ENCODE peak calls at places on chromosomes 5 and 9, in eight cellular contexts. One of them, this sample, is unnamed.

GRCh38 chr5:122401991-122402710 is 90.1 kb downstream of the SNCAIP start:
- DNase-seq in GM23248: no peak
- DNase-seq in GM12864: no peak
- DNase-seq in HCT116: no peak
- DNase-seq in BJ: no peak
- DNase-seq in CD8-positive, alpha-beta T cell: no peak
- DNase-seq in fibroblast of lung: no peak
- DNase-seq in aorta: no peak
- DNase-seq in this sample: no peak

GRCh38 chr5:133565993-133566392 is 46.3 kb downstream of the FSTL4 start:
- DNase-seq in GM23248: peak
- DNase-seq in GM12864: no peak
- DNase-seq in HCT116: no peak
- DNase-seq in BJ: no peak
- DNase-seq in CD8-positive, alpha-beta T cell: no peak
- DNase-seq in fibroblast of lung: peak
- DNase-seq in aorta: no peak
- DNase-seq in this sample: peak

GRCh38 chr9:98332405-98332831 is 77.0 kb upstream of the TBC1D2 start:
- DNase-seq in GM23248: no peak
- DNase-seq in GM12864: no peak
- DNase-seq in HCT116: no peak
- DNase-seq in BJ: no peak
- DNase-seq in CD8-positive, alpha-beta T cell: no peak
- DNase-seq in fibroblast of lung: no peak
- DNase-seq in aorta: no peak
- DNase-seq in this sample: no peak

GRCh38 chr9:36148652-36149051 is 12.1 kb downstream of the GLIPR2 start:
- DNase-seq in GM23248: peak
- DNase-seq in GM12864: peak
- DNase-seq in HCT116: no peak
- DNase-seq in BJ: peak
- DNase-seq in CD8-positive, alpha-beta T cell: peak
- DNase-seq in fibroblast of lung: peak
- DNase-seq in aorta: peak
- DNase-seq in this sample: peak

GRCh38 chr9:84615574-84615973 is 54.0 kb upstream of the NTRK2 start:
- DNase-seq in GM23248: no peak
- DNase-seq in GM12864: no peak
- DNase-seq in HCT116: no peak
- DNase-seq in BJ: no peak
- DNase-seq in CD8-positive, alpha-beta T cell: no peak
- DNase-seq in fibroblast of lung: no peak
- DNase-seq in aorta: no peak
- DNase-seq in this sample: no peak

GRCh38 chr9:3732077-3733038 is 206.6 kb upstream of the RFX3 start:
- DNase-seq in GM23248: peak
- DNase-seq in GM12864: peak
- DNase-seq in HCT116: peak
- DNase-seq in BJ: peak
- DNase-seq in CD8-positive, alpha-beta T cell: peak
- DNase-seq in fibroblast of lung: peak
- DNase-seq in aorta: no peak
- DNase-seq in this sample: peak

GRCh38 chr9:21559402-21560280 is 77.5 kb upstream of the IFNE start:
- DNase-seq in GM23248: peak
- DNase-seq in GM12864: no peak
- DNase-seq in HCT116: no peak
- DNase-seq in BJ: no peak
- DNase-seq in CD8-positive, alpha-beta T cell: peak
- DNase-seq in fibroblast of lung: peak
- DNase-seq in aorta: peak
- DNase-seq in this sample: peak

GRCh38 chr5:122295138-122295537 is 16.9 kb upstream of the SNCAIP start:
- DNase-seq in GM23248: peak
- DNase-seq in GM12864: peak
- DNase-seq in HCT116: peak
- DNase-seq in BJ: no peak
- DNase-seq in CD8-positive, alpha-beta T cell: no peak
- DNase-seq in fibroblast of lung: no peak
- DNase-seq in aorta: no peak
- DNase-seq in this sample: no peak

GRCh38 chr9:33446507-33447403 is 638 bp downstream of the AQP3 start:
- DNase-seq in GM23248: peak
- DNase-seq in GM12864: peak
- DNase-seq in HCT116: no peak
- DNase-seq in BJ: no peak
- DNase-seq in CD8-positive, alpha-beta T cell: peak
- DNase-seq in fibroblast of lung: peak
- DNase-seq in aorta: no peak
- DNase-seq in this sample: peak

GRCh38 chr5:166625210-166625865 is 1666.1 kb upstream of the WWC1 start:
- DNase-seq in GM23248: no peak
- DNase-seq in GM12864: no peak
- DNase-seq in HCT116: no peak
- DNase-seq in BJ: no peak
- DNase-seq in CD8-positive, alpha-beta T cell: no peak
- DNase-seq in fibroblast of lung: peak
- DNase-seq in aorta: no peak
- DNase-seq in this sample: peak

DNA sequence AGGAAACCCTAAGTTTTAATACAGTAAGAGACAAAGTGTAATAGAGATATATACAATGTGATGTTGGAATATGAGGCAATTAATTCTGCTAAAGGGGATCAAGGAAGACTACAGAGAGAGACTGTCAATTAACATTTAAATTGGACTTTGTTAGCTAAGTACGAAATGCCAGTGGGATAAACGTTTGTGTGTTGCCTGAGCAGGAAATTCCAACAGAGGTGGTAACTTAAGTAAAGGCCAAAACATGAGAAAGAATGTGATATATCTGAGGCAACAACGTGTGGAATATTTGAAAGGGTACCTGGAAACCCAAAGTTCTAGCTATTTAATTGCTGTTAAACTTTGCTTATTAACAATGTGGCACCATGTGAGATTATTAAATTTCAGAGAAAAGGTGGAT is 1666.9 kb upstream of the WWC1 start:
- DNase-seq in GM23248: no peak
- DNase-seq in GM12864: no peak
- DNase-seq in HCT116: no peak
- DNase-seq in BJ: no peak
- DNase-seq in CD8-positive, alpha-beta T cell: no peak
- DNase-seq in fibroblast of lung: peak
- DNase-seq in aorta: no peak
- DNase-seq in this sample: no peak
- H3K4me3 ChIP-seq in GM23248: no peak
- H3K4me3 ChIP-seq in GM12864: no peak
- H3K4me3 ChIP-seq in HCT116: no peak
- H3K4me3 ChIP-seq in BJ: no peak
- H3K4me3 ChIP-seq in CD8-positive, alpha-beta T cell: no peak
- H3K4me3 ChIP-seq in fibroblast of lung: no peak
- H3K4me3 ChIP-seq in aorta: no peak
- H3K4me3 ChIP-seq in this sample: no peak

DNA sequence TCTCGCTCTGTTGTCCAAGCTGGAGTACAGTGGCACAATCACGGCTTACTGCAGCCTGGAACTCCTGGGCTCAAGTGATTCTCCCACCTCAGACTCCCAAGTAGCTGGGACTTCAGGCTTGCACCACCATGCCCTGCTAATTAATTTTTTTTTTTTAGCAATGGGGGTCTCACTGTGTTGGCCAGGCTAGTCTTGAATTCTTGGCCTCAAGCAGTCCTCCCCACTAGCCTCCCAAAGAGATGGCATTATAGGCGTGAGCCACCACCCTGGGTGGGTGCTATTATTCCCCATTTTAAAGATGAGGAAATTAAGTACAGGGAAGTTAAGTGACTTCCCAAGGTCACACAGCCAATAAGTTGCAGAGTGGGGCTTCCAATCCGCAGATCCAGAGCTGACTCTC is 1.7 kb downstream of the NNT start:
- DNase-seq in GM23248: no peak
- DNase-seq in GM12864: no peak
- DNase-seq in HCT116: no peak
- DNase-seq in BJ: no peak
- DNase-seq in CD8-positive, alpha-beta T cell: no peak
- DNase-seq in fibroblast of lung: no peak
- DNase-seq in aorta: no peak
- DNase-seq in this sample: no peak
- H3K4me3 ChIP-seq in GM23248: no peak
- H3K4me3 ChIP-seq in GM12864: no peak
- H3K4me3 ChIP-seq in HCT116: no peak
- H3K4me3 ChIP-seq in BJ: no peak
- H3K4me3 ChIP-seq in CD8-positive, alpha-beta T cell: no peak
- H3K4me3 ChIP-seq in fibroblast of lung: no peak
- H3K4me3 ChIP-seq in aorta: no peak
- H3K4me3 ChIP-seq in this sample: no peak

DNA sequence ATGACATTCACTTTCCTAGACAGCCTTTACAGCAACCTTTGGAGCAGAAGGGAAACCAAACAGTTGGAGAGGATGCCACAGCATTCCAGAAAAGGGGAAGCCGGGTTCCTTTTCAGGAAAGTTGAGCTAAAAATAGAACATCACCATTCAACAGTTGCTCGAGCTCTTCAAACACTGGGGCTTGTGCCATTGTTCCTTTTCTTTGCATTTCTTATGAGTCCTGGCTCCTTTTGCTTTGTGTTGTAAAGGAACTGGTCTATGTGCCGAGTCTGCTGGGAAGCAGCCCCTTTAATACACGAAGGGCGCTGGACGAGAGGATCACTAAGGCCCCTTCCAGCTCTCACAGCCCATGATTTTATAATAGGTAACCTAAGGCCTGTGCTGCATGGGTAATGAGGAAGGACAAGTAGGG is 23.3 kb downstream of the IQGAP2 start:
- DNase-seq in GM23248: no peak
- DNase-seq in GM12864: no peak
- DNase-seq in HCT116: no peak
- DNase-seq in BJ: no peak
- DNase-seq in CD8-positive, alpha-beta T cell: no peak
- DNase-seq in fibroblast of lung: peak
- DNase-seq in aorta: no peak
- DNase-seq in this sample: no peak
- H3K4me3 ChIP-seq in GM23248: no peak
- H3K4me3 ChIP-seq in GM12864: no peak
- H3K4me3 ChIP-seq in HCT116: no peak
- H3K4me3 ChIP-seq in BJ: no peak
- H3K4me3 ChIP-seq in CD8-positive, alpha-beta T cell: no peak
- H3K4me3 ChIP-seq in fibroblast of lung: no peak
- H3K4me3 ChIP-seq in aorta: no peak
- H3K4me3 ChIP-seq in this sample: no peak

DNA sequence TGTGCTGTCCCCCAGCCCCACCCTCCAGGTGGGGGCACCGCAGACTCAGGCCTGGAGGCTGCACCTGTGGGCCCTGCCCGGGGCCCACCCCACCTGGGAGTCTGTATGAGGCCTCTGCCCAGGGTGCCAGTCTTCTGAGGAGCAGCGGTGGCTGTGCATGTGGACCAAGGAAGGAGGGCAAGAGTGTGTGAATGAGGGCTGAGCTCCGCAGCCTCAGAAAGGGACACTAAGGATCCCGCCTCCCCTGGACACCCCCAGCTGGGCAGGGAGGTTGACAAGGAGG is 19.1 kb downstream of the FGD3 start:
- DNase-seq in GM23248: no peak
- DNase-seq in GM12864: no peak
- DNase-seq in HCT116: no peak
- DNase-seq in BJ: no peak
- DNase-seq in CD8-positive, alpha-beta T cell: no peak
- DNase-seq in fibroblast of lung: no peak
- DNase-seq in aorta: no peak
- DNase-seq in this sample: no peak
- H3K4me3 ChIP-seq in GM23248: no peak
- H3K4me3 ChIP-seq in GM12864: no peak
- H3K4me3 ChIP-seq in HCT116: no peak
- H3K4me3 ChIP-seq in BJ: no peak
- H3K4me3 ChIP-seq in CD8-positive, alpha-beta T cell: peak
- H3K4me3 ChIP-seq in fibroblast of lung: no peak
- H3K4me3 ChIP-seq in aorta: no peak
- H3K4me3 ChIP-seq in this sample: no peak

GRCh38 chr9:125486109-125486508 is 220.9 kb downstream of the MAPKAP1 start:
- DNase-seq in GM23248: no peak
- DNase-seq in GM12864: no peak
- DNase-seq in HCT116: no peak
- DNase-seq in BJ: no peak
- DNase-seq in CD8-positive, alpha-beta T cell: no peak
- DNase-seq in fibroblast of lung: no peak
- DNase-seq in aorta: no peak
- DNase-seq in this sample: no peak
- H3K4me3 ChIP-seq in GM23248: no peak
- H3K4me3 ChIP-seq in GM12864: no peak
- H3K4me3 ChIP-seq in HCT116: no peak
- H3K4me3 ChIP-seq in BJ: no peak
- H3K4me3 ChIP-seq in CD8-positive, alpha-beta T cell: no peak
- H3K4me3 ChIP-seq in fibroblast of lung: no peak
- H3K4me3 ChIP-seq in aorta: no peak
- H3K4me3 ChIP-seq in this sample: no peak

DNA sequence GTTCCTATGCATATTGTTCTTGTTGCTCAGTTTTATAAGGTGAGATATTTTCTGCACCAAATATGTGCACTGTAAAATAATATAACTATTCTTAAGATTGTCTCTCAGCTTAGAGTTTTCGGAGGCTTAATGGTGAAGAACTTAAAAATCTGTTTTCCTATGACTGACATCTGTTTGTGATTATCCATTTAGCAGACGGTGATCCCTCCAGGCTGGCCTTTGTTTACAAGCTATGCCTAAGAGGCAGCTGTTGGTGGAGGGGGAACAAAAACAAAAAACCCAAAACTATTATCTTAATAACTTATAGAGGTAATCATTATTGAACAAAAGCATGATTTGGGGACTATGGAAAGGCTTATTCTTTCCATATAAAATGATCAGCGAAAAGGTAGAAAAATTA is 660 bp downstream of the PDCD1LG2 start:
- DNase-seq in GM23248: peak
- DNase-seq in GM12864: no peak
- DNase-seq in HCT116: no peak
- DNase-seq in BJ: no peak
- DNase-seq in CD8-positive, alpha-beta T cell: no peak
- DNase-seq in fibroblast of lung: no peak
- DNase-seq in aorta: no peak
- DNase-seq in this sample: peak
- H3K4me3 ChIP-seq in GM23248: peak
- H3K4me3 ChIP-seq in GM12864: peak
- H3K4me3 ChIP-seq in HCT116: no peak
- H3K4me3 ChIP-seq in BJ: peak
- H3K4me3 ChIP-seq in CD8-positive, alpha-beta T cell: no peak
- H3K4me3 ChIP-seq in fibroblast of lung: peak
- H3K4me3 ChIP-seq in aorta: no peak
- H3K4me3 ChIP-seq in this sample: peak

DNA sequence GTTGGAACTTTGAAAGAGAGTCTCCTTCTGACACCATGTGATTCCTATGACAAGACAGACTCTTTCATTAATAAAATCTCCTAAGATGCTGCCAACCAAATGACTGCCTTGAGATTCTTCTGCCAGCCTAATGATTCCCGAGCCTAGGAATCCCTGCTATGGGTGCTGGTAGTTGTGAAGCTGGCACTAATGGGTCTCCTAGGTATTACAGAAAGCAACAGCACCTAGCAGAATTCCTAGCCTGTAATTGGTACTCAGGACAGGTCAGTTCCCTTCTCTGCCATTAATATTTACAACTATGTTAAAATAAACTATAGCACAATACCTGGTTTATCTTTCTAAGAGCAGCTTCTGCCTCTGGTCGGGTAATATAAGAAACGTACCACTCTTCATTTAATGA is 19.3 kb downstream of the C5orf58 start:
- DNase-seq in GM23248: no peak
- DNase-seq in GM12864: no peak
- DNase-seq in HCT116: no peak
- DNase-seq in BJ: no peak
- DNase-seq in CD8-positive, alpha-beta T cell: no peak
- DNase-seq in fibroblast of lung: no peak
- DNase-seq in aorta: no peak
- DNase-seq in this sample: no peak
- H3K4me3 ChIP-seq in GM23248: no peak
- H3K4me3 ChIP-seq in GM12864: no peak
- H3K4me3 ChIP-seq in HCT116: no peak
- H3K4me3 ChIP-seq in BJ: no peak
- H3K4me3 ChIP-seq in CD8-positive, alpha-beta T cell: no peak
- H3K4me3 ChIP-seq in fibroblast of lung: no peak
- H3K4me3 ChIP-seq in aorta: no peak
- H3K4me3 ChIP-seq in this sample: no peak